ENCODE peak calls at places on chromosomes 13 and 19, in nine cellular contexts. One of them, this sample, is unnamed.

GRCh38 chr19:18898081-18898532 is 2.1 kb upstream of the CERS1 start:
- DNase-seq in stimulated activated CD4-positive, alpha-beta T cell treated with anti-CD3 and anti-CD28 coated beads, Interleukin-1b, Interleukin-23, amount 100 ng/mL, for 48 hours: no peak
- DNase-seq in NCI-H1436 treated with DMSO at 0.1 percent for 48 hours: no peak
- DNase-seq in central memory CD4-positive, alpha-beta T cell: no peak
- DNase-seq in activated CD8-positive, alpha-beta memory T cell treated with anti-CD3 and anti-CD28 coated beads for 1 hour: no peak
- DNase-seq in HEK293T: no peak
- DNase-seq in nucleus accumbens: no peak
- DNase-seq in endothelial cell of umbilical vein: no peak
- DNase-seq in GM12878: no peak
- DNase-seq in this sample: no peak

GRCh38 chr19:17170538-17171297 is 44.4 kb upstream of the USE1 start:
- DNase-seq in stimulated activated CD4-positive, alpha-beta T cell treated with anti-CD3 and anti-CD28 coated beads, Interleukin-1b, Interleukin-23, amount 100 ng/mL, for 48 hours: peak
- DNase-seq in NCI-H1436 treated with DMSO at 0.1 percent for 48 hours: no peak
- DNase-seq in central memory CD4-positive, alpha-beta T cell: peak
- DNase-seq in activated CD8-positive, alpha-beta memory T cell treated with anti-CD3 and anti-CD28 coated beads for 1 hour: no peak
- DNase-seq in HEK293T: no peak
- DNase-seq in nucleus accumbens: no peak
- DNase-seq in endothelial cell of umbilical vein: no peak
- DNase-seq in GM12878: no peak
- DNase-seq in this sample: peak

GRCh38 chr19:34808566-34808965 is 35.6 kb upstream of the ZNF599 start:
- DNase-seq in stimulated activated CD4-positive, alpha-beta T cell treated with anti-CD3 and anti-CD28 coated beads, Interleukin-1b, Interleukin-23, amount 100 ng/mL, for 48 hours: no peak
- DNase-seq in NCI-H1436 treated with DMSO at 0.1 percent for 48 hours: no peak
- DNase-seq in central memory CD4-positive, alpha-beta T cell: no peak
- DNase-seq in activated CD8-positive, alpha-beta memory T cell treated with anti-CD3 and anti-CD28 coated beads for 1 hour: no peak
- DNase-seq in HEK293T: no peak
- DNase-seq in nucleus accumbens: no peak
- DNase-seq in endothelial cell of umbilical vein: peak
- DNase-seq in GM12878: no peak
- DNase-seq in this sample: no peak

GRCh38 chr13:102589291-102589822 is 7.4 kb upstream of the TPP2 start:
- DNase-seq in stimulated activated CD4-positive, alpha-beta T cell treated with anti-CD3 and anti-CD28 coated beads, Interleukin-1b, Interleukin-23, amount 100 ng/mL, for 48 hours: no peak
- DNase-seq in NCI-H1436 treated with DMSO at 0.1 percent for 48 hours: no peak
- DNase-seq in central memory CD4-positive, alpha-beta T cell: no peak
- DNase-seq in activated CD8-positive, alpha-beta memory T cell treated with anti-CD3 and anti-CD28 coated beads for 1 hour: no peak
- DNase-seq in HEK293T: no peak
- DNase-seq in nucleus accumbens: no peak
- DNase-seq in endothelial cell of umbilical vein: no peak
- DNase-seq in GM12878: no peak
- DNase-seq in this sample: no peak

GRCh38 chr19:48819366-48819816 is 8.6 kb upstream of the BCAT2 start:
- DNase-seq in stimulated activated CD4-positive, alpha-beta T cell treated with anti-CD3 and anti-CD28 coated beads, Interleukin-1b, Interleukin-23, amount 100 ng/mL, for 48 hours: no peak
- DNase-seq in NCI-H1436 treated with DMSO at 0.1 percent for 48 hours: no peak
- DNase-seq in central memory CD4-positive, alpha-beta T cell: no peak
- DNase-seq in activated CD8-positive, alpha-beta memory T cell treated with anti-CD3 and anti-CD28 coated beads for 1 hour: no peak
- DNase-seq in HEK293T: no peak
- DNase-seq in nucleus accumbens: no peak
- DNase-seq in endothelial cell of umbilical vein: peak
- DNase-seq in GM12878: no peak
- DNase-seq in this sample: no peak

GRCh38 chr13:38970380-38971051 is 20.1 kb downstream of the STOML3 start:
- DNase-seq in stimulated activated CD4-positive, alpha-beta T cell treated with anti-CD3 and anti-CD28 coated beads, Interleukin-1b, Interleukin-23, amount 100 ng/mL, for 48 hours: no peak
- DNase-seq in NCI-H1436 treated with DMSO at 0.1 percent for 48 hours: no peak
- DNase-seq in central memory CD4-positive, alpha-beta T cell: no peak
- DNase-seq in activated CD8-positive, alpha-beta memory T cell treated with anti-CD3 and anti-CD28 coated beads for 1 hour: no peak
- DNase-seq in HEK293T: no peak
- DNase-seq in nucleus accumbens: no peak
- DNase-seq in endothelial cell of umbilical vein: no peak
- DNase-seq in GM12878: no peak
- DNase-seq in this sample: no peak

GRCh38 chr19:1924320-1924961 is 16.5 kb upstream of the CSNK1G2 start:
- DNase-seq in stimulated activated CD4-positive, alpha-beta T cell treated with anti-CD3 and anti-CD28 coated beads, Interleukin-1b, Interleukin-23, amount 100 ng/mL, for 48 hours: no peak
- DNase-seq in NCI-H1436 treated with DMSO at 0.1 percent for 48 hours: no peak
- DNase-seq in central memory CD4-positive, alpha-beta T cell: no peak
- DNase-seq in activated CD8-positive, alpha-beta memory T cell treated with anti-CD3 and anti-CD28 coated beads for 1 hour: no peak
- DNase-seq in HEK293T: no peak
- DNase-seq in nucleus accumbens: no peak
- DNase-seq in endothelial cell of umbilical vein: no peak
- DNase-seq in GM12878: no peak
- DNase-seq in this sample: no peak

GRCh38 chr13:37640499-37640898 is 41.9 kb upstream of the POSTN start:
- DNase-seq in stimulated activated CD4-positive, alpha-beta T cell treated with anti-CD3 and anti-CD28 coated beads, Interleukin-1b, Interleukin-23, amount 100 ng/mL, for 48 hours: no peak
- DNase-seq in NCI-H1436 treated with DMSO at 0.1 percent for 48 hours: no peak
- DNase-seq in central memory CD4-positive, alpha-beta T cell: no peak
- DNase-seq in activated CD8-positive, alpha-beta memory T cell treated with anti-CD3 and anti-CD28 coated beads for 1 hour: no peak
- DNase-seq in HEK293T: peak
- DNase-seq in nucleus accumbens: no peak
- DNase-seq in endothelial cell of umbilical vein: peak
- DNase-seq in GM12878: no peak
- DNase-seq in this sample: no peak

GRCh38 chr13:110560606-110561334 is 752 bp downstream of the RAB20 start:
- DNase-seq in stimulated activated CD4-positive, alpha-beta T cell treated with anti-CD3 and anti-CD28 coated beads, Interleukin-1b, Interleukin-23, amount 100 ng/mL, for 48 hours: no peak
- DNase-seq in NCI-H1436 treated with DMSO at 0.1 percent for 48 hours: no peak
- DNase-seq in central memory CD4-positive, alpha-beta T cell: peak
- DNase-seq in activated CD8-positive, alpha-beta memory T cell treated with anti-CD3 and anti-CD28 coated beads for 1 hour: no peak
- DNase-seq in HEK293T: peak
- DNase-seq in nucleus accumbens: no peak
- DNase-seq in endothelial cell of umbilical vein: peak
- DNase-seq in GM12878: no peak
- DNase-seq in this sample: no peak

GRCh38 chr19:54646331-54646841 is 16.1 kb downstream of the LILRB1 start:
- DNase-seq in stimulated activated CD4-positive, alpha-beta T cell treated with anti-CD3 and anti-CD28 coated beads, Interleukin-1b, Interleukin-23, amount 100 ng/mL, for 48 hours: no peak
- DNase-seq in NCI-H1436 treated with DMSO at 0.1 percent for 48 hours: no peak
- DNase-seq in central memory CD4-positive, alpha-beta T cell: no peak
- DNase-seq in activated CD8-positive, alpha-beta memory T cell treated with anti-CD3 and anti-CD28 coated beads for 1 hour: no peak
- DNase-seq in HEK293T: no peak
- DNase-seq in nucleus accumbens: no peak
- DNase-seq in endothelial cell of umbilical vein: no peak
- DNase-seq in GM12878: no peak
- DNase-seq in this sample: no peak

GRCh38 chr13:19048381-19048780 is 133.2 kb downstream of the TUBA3C start:
- DNase-seq in stimulated activated CD4-positive, alpha-beta T cell treated with anti-CD3 and anti-CD28 coated beads, Interleukin-1b, Interleukin-23, amount 100 ng/mL, for 48 hours: no peak
- DNase-seq in NCI-H1436 treated with DMSO at 0.1 percent for 48 hours: no peak
- DNase-seq in central memory CD4-positive, alpha-beta T cell: no peak
- DNase-seq in activated CD8-positive, alpha-beta memory T cell treated with anti-CD3 and anti-CD28 coated beads for 1 hour: no peak
- DNase-seq in HEK293T: no peak
- DNase-seq in nucleus accumbens: no peak
- DNase-seq in endothelial cell of umbilical vein: no peak
- DNase-seq in GM12878: no peak
- DNase-seq in this sample: no peak

GRCh38 chr13:33323766-33324525 is 38.4 kb upstream of the STARD13 start:
- DNase-seq in stimulated activated CD4-positive, alpha-beta T cell treated with anti-CD3 and anti-CD28 coated beads, Interleukin-1b, Interleukin-23, amount 100 ng/mL, for 48 hours: no peak
- DNase-seq in NCI-H1436 treated with DMSO at 0.1 percent for 48 hours: no peak
- DNase-seq in central memory CD4-positive, alpha-beta T cell: no peak
- DNase-seq in activated CD8-positive, alpha-beta memory T cell treated with anti-CD3 and anti-CD28 coated beads for 1 hour: no peak
- DNase-seq in HEK293T: no peak
- DNase-seq in nucleus accumbens: no peak
- DNase-seq in endothelial cell of umbilical vein: no peak
- DNase-seq in GM12878: no peak
- DNase-seq in this sample: no peak

GRCh38 chr19:1112254-1113208 is 8.7 kb downstream of the GPX4 start:
- DNase-seq in stimulated activated CD4-positive, alpha-beta T cell treated with anti-CD3 and anti-CD28 coated beads, Interleukin-1b, Interleukin-23, amount 100 ng/mL, for 48 hours: no peak
- DNase-seq in NCI-H1436 treated with DMSO at 0.1 percent for 48 hours: no peak
- DNase-seq in central memory CD4-positive, alpha-beta T cell: no peak
- DNase-seq in activated CD8-positive, alpha-beta memory T cell treated with anti-CD3 and anti-CD28 coated beads for 1 hour: no peak
- DNase-seq in HEK293T: no peak
- DNase-seq in nucleus accumbens: no peak
- DNase-seq in endothelial cell of umbilical vein: no peak
- DNase-seq in GM12878: no peak
- DNase-seq in this sample: no peak

GRCh38 chr13:40340368-40341085 is 325.9 kb downstream of the FOXO1 start:
- DNase-seq in stimulated activated CD4-positive, alpha-beta T cell treated with anti-CD3 and anti-CD28 coated beads, Interleukin-1b, Interleukin-23, amount 100 ng/mL, for 48 hours: no peak
- DNase-seq in NCI-H1436 treated with DMSO at 0.1 percent for 48 hours: no peak
- DNase-seq in central memory CD4-positive, alpha-beta T cell: no peak
- DNase-seq in activated CD8-positive, alpha-beta memory T cell treated with anti-CD3 and anti-CD28 coated beads for 1 hour: no peak
- DNase-seq in HEK293T: no peak
- DNase-seq in nucleus accumbens: no peak
- DNase-seq in endothelial cell of umbilical vein: peak
- DNase-seq in GM12878: no peak
- DNase-seq in this sample: no peak

GRCh38 chr13:45823583-45823982 is 28.0 kb downstream of the SIAH3 start:
- DNase-seq in stimulated activated CD4-positive, alpha-beta T cell treated with anti-CD3 and anti-CD28 coated beads, Interleukin-1b, Interleukin-23, amount 100 ng/mL, for 48 hours: no peak
- DNase-seq in NCI-H1436 treated with DMSO at 0.1 percent for 48 hours: no peak
- DNase-seq in central memory CD4-positive, alpha-beta T cell: no peak
- DNase-seq in activated CD8-positive, alpha-beta memory T cell treated with anti-CD3 and anti-CD28 coated beads for 1 hour: no peak
- DNase-seq in HEK293T: no peak
- DNase-seq in nucleus accumbens: no peak
- DNase-seq in endothelial cell of umbilical vein: no peak
- DNase-seq in GM12878: no peak
- DNase-seq in this sample: no peak

GRCh38 chr13:20525144-20525600 is 485 bp downstream of the CRYL1 start:
- DNase-seq in stimulated activated CD4-positive, alpha-beta T cell treated with anti-CD3 and anti-CD28 coated beads, Interleukin-1b, Interleukin-23, amount 100 ng/mL, for 48 hours: peak
- DNase-seq in NCI-H1436 treated with DMSO at 0.1 percent for 48 hours: no peak
- DNase-seq in central memory CD4-positive, alpha-beta T cell: peak
- DNase-seq in activated CD8-positive, alpha-beta memory T cell treated with anti-CD3 and anti-CD28 coated beads for 1 hour: no peak
- DNase-seq in HEK293T: peak
- DNase-seq in nucleus accumbens: no peak
- DNase-seq in endothelial cell of umbilical vein: peak
- DNase-seq in GM12878: no peak
- DNase-seq in this sample: peak

GRCh38 chr13:53058077-53058660 is 29.6 kb downstream of the OLFM4 start:
- DNase-seq in stimulated activated CD4-positive, alpha-beta T cell treated with anti-CD3 and anti-CD28 coated beads, Interleukin-1b, Interleukin-23, amount 100 ng/mL, for 48 hours: no peak
- DNase-seq in NCI-H1436 treated with DMSO at 0.1 percent for 48 hours: no peak
- DNase-seq in central memory CD4-positive, alpha-beta T cell: no peak
- DNase-seq in activated CD8-positive, alpha-beta memory T cell treated with anti-CD3 and anti-CD28 coated beads for 1 hour: no peak
- DNase-seq in HEK293T: no peak
- DNase-seq in nucleus accumbens: no peak
- DNase-seq in endothelial cell of umbilical vein: no peak
- DNase-seq in GM12878: no peak
- DNase-seq in this sample: no peak

GRCh38 chr19:43634877-43635560 is 4.6 kb downstream of the CADM4 start:
- DNase-seq in stimulated activated CD4-positive, alpha-beta T cell treated with anti-CD3 and anti-CD28 coated beads, Interleukin-1b, Interleukin-23, amount 100 ng/mL, for 48 hours: no peak
- DNase-seq in NCI-H1436 treated with DMSO at 0.1 percent for 48 hours: no peak
- DNase-seq in central memory CD4-positive, alpha-beta T cell: no peak
- DNase-seq in activated CD8-positive, alpha-beta memory T cell treated with anti-CD3 and anti-CD28 coated beads for 1 hour: no peak
- DNase-seq in HEK293T: no peak
- DNase-seq in nucleus accumbens: peak
- DNase-seq in endothelial cell of umbilical vein: no peak
- DNase-seq in GM12878: no peak
- DNase-seq in this sample: no peak

GRCh38 chr13:99320693-99321481 is 13.7 kb upstream of the GPR183 start:
- DNase-seq in stimulated activated CD4-positive, alpha-beta T cell treated with anti-CD3 and anti-CD28 coated beads, Interleukin-1b, Interleukin-23, amount 100 ng/mL, for 48 hours: no peak
- DNase-seq in NCI-H1436 treated with DMSO at 0.1 percent for 48 hours: no peak
- DNase-seq in central memory CD4-positive, alpha-beta T cell: peak
- DNase-seq in activated CD8-positive, alpha-beta memory T cell treated with anti-CD3 and anti-CD28 coated beads for 1 hour: no peak
- DNase-seq in HEK293T: no peak
- DNase-seq in nucleus accumbens: no peak
- DNase-seq in endothelial cell of umbilical vein: peak
- DNase-seq in GM12878: no peak
- DNase-seq in this sample: no peak

GRCh38 chr13:111203742-111204386 is 88.8 kb downstream of the ARHGEF7 start:
- DNase-seq in stimulated activated CD4-positive, alpha-beta T cell treated with anti-CD3 and anti-CD28 coated beads, Interleukin-1b, Interleukin-23, amount 100 ng/mL, for 48 hours: no peak
- DNase-seq in NCI-H1436 treated with DMSO at 0.1 percent for 48 hours: no peak
- DNase-seq in central memory CD4-positive, alpha-beta T cell: no peak
- DNase-seq in activated CD8-positive, alpha-beta memory T cell treated with anti-CD3 and anti-CD28 coated beads for 1 hour: no peak
- DNase-seq in HEK293T: no peak
- DNase-seq in nucleus accumbens: no peak
- DNase-seq in endothelial cell of umbilical vein: peak
- DNase-seq in GM12878: no peak
- DNase-seq in this sample: no peak

GRCh38 chr13:29693297-29693945 is 97.9 kb upstream of the SLC7A1 start:
- DNase-seq in stimulated activated CD4-positive, alpha-beta T cell treated with anti-CD3 and anti-CD28 coated beads, Interleukin-1b, Interleukin-23, amount 100 ng/mL, for 48 hours: no peak
- DNase-seq in NCI-H1436 treated with DMSO at 0.1 percent for 48 hours: no peak
- DNase-seq in central memory CD4-positive, alpha-beta T cell: no peak
- DNase-seq in activated CD8-positive, alpha-beta memory T cell treated with anti-CD3 and anti-CD28 coated beads for 1 hour: no peak
- DNase-seq in HEK293T: no peak
- DNase-seq in nucleus accumbens: no peak
- DNase-seq in endothelial cell of umbilical vein: no peak
- DNase-seq in GM12878: no peak
- DNase-seq in this sample: no peak

GRCh38 chr13:86914757-86915156 is 756.4 kb upstream of the SLITRK5 start:
- DNase-seq in stimulated activated CD4-positive, alpha-beta T cell treated with anti-CD3 and anti-CD28 coated beads, Interleukin-1b, Interleukin-23, amount 100 ng/mL, for 48 hours: no peak
- DNase-seq in NCI-H1436 treated with DMSO at 0.1 percent for 48 hours: no peak
- DNase-seq in central memory CD4-positive, alpha-beta T cell: no peak
- DNase-seq in activated CD8-positive, alpha-beta memory T cell treated with anti-CD3 and anti-CD28 coated beads for 1 hour: no peak
- DNase-seq in HEK293T: no peak
- DNase-seq in nucleus accumbens: no peak
- DNase-seq in endothelial cell of umbilical vein: no peak
- DNase-seq in GM12878: no peak
- DNase-seq in this sample: no peak

GRCh38 chr13:21326155-21327030 is 132.7 kb downstream of the ZDHHC20 start:
- DNase-seq in stimulated activated CD4-positive, alpha-beta T cell treated with anti-CD3 and anti-CD28 coated beads, Interleukin-1b, Interleukin-23, amount 100 ng/mL, for 48 hours: no peak
- DNase-seq in NCI-H1436 treated with DMSO at 0.1 percent for 48 hours: no peak
- DNase-seq in central memory CD4-positive, alpha-beta T cell: no peak
- DNase-seq in activated CD8-positive, alpha-beta memory T cell treated with anti-CD3 and anti-CD28 coated beads for 1 hour: no peak
- DNase-seq in HEK293T: no peak
- DNase-seq in nucleus accumbens: peak
- DNase-seq in endothelial cell of umbilical vein: peak
- DNase-seq in GM12878: no peak
- DNase-seq in this sample: peak

GRCh38 chr19:14112809-14113385 is 4.7 kb downstream of the PRKACA start:
- DNase-seq in stimulated activated CD4-positive, alpha-beta T cell treated with anti-CD3 and anti-CD28 coated beads, Interleukin-1b, Interleukin-23, amount 100 ng/mL, for 48 hours: no peak
- DNase-seq in NCI-H1436 treated with DMSO at 0.1 percent for 48 hours: no peak
- DNase-seq in central memory CD4-positive, alpha-beta T cell: no peak
- DNase-seq in activated CD8-positive, alpha-beta memory T cell treated with anti-CD3 and anti-CD28 coated beads for 1 hour: no peak
- DNase-seq in HEK293T: no peak
- DNase-seq in nucleus accumbens: no peak
- DNase-seq in endothelial cell of umbilical vein: no peak
- DNase-seq in GM12878: no peak
- DNase-seq in this sample: no peak

GRCh38 chr19:42091300-42092266 is 15.6 kb downstream of the ZNF574 start:
- DNase-seq in stimulated activated CD4-positive, alpha-beta T cell treated with anti-CD3 and anti-CD28 coated beads, Interleukin-1b, Interleukin-23, amount 100 ng/mL, for 48 hours: no peak
- DNase-seq in NCI-H1436 treated with DMSO at 0.1 percent for 48 hours: no peak
- DNase-seq in central memory CD4-positive, alpha-beta T cell: no peak
- DNase-seq in activated CD8-positive, alpha-beta memory T cell treated with anti-CD3 and anti-CD28 coated beads for 1 hour: no peak
- DNase-seq in HEK293T: no peak
- DNase-seq in nucleus accumbens: no peak
- DNase-seq in endothelial cell of umbilical vein: peak
- DNase-seq in GM12878: no peak
- DNase-seq in this sample: no peak

GRCh38 chr13:49716615-49717014 is 25.3 kb upstream of the EBPL start:
- DNase-seq in stimulated activated CD4-positive, alpha-beta T cell treated with anti-CD3 and anti-CD28 coated beads, Interleukin-1b, Interleukin-23, amount 100 ng/mL, for 48 hours: no peak
- DNase-seq in NCI-H1436 treated with DMSO at 0.1 percent for 48 hours: no peak
- DNase-seq in central memory CD4-positive, alpha-beta T cell: no peak
- DNase-seq in activated CD8-positive, alpha-beta memory T cell treated with anti-CD3 and anti-CD28 coated beads for 1 hour: no peak
- DNase-seq in HEK293T: no peak
- DNase-seq in nucleus accumbens: no peak
- DNase-seq in endothelial cell of umbilical vein: no peak
- DNase-seq in GM12878: no peak
- DNase-seq in this sample: no peak

GRCh38 chr19:7494416-7495098 is 5.7 kb upstream of the PEX11G start:
- DNase-seq in stimulated activated CD4-positive, alpha-beta T cell treated with anti-CD3 and anti-CD28 coated beads, Interleukin-1b, Interleukin-23, amount 100 ng/mL, for 48 hours: no peak
- DNase-seq in NCI-H1436 treated with DMSO at 0.1 percent for 48 hours: no peak
- DNase-seq in central memory CD4-positive, alpha-beta T cell: no peak
- DNase-seq in activated CD8-positive, alpha-beta memory T cell treated with anti-CD3 and anti-CD28 coated beads for 1 hour: no peak
- DNase-seq in HEK293T: no peak
- DNase-seq in nucleus accumbens: peak
- DNase-seq in endothelial cell of umbilical vein: no peak
- DNase-seq in GM12878: no peak
- DNase-seq in this sample: peak

GRCh38 chr19:19113040-19113541 is 25.2 kb downstream of the TMEM161A start:
- DNase-seq in stimulated activated CD4-positive, alpha-beta T cell treated with anti-CD3 and anti-CD28 coated beads, Interleukin-1b, Interleukin-23, amount 100 ng/mL, for 48 hours: no peak
- DNase-seq in NCI-H1436 treated with DMSO at 0.1 percent for 48 hours: no peak
- DNase-seq in central memory CD4-positive, alpha-beta T cell: no peak
- DNase-seq in activated CD8-positive, alpha-beta memory T cell treated with anti-CD3 and anti-CD28 coated beads for 1 hour: no peak
- DNase-seq in HEK293T: no peak
- DNase-seq in nucleus accumbens: no peak
- DNase-seq in endothelial cell of umbilical vein: no peak
- DNase-seq in GM12878: no peak
- DNase-seq in this sample: peak

GRCh38 chr19:17624314-17624991 is 63.7 kb downstream of the UNC13A start:
- DNase-seq in stimulated activated CD4-positive, alpha-beta T cell treated with anti-CD3 and anti-CD28 coated beads, Interleukin-1b, Interleukin-23, amount 100 ng/mL, for 48 hours: no peak
- DNase-seq in NCI-H1436 treated with DMSO at 0.1 percent for 48 hours: no peak
- DNase-seq in central memory CD4-positive, alpha-beta T cell: no peak
- DNase-seq in activated CD8-positive, alpha-beta memory T cell treated with anti-CD3 and anti-CD28 coated beads for 1 hour: no peak
- DNase-seq in HEK293T: no peak
- DNase-seq in nucleus accumbens: no peak
- DNase-seq in endothelial cell of umbilical vein: no peak
- DNase-seq in GM12878: no peak
- DNase-seq in this sample: no peak

GRCh38 chr13:33249066-33249465 is 36.5 kb downstream of the STARD13 start:
- DNase-seq in stimulated activated CD4-positive, alpha-beta T cell treated with anti-CD3 and anti-CD28 coated beads, Interleukin-1b, Interleukin-23, amount 100 ng/mL, for 48 hours: no peak
- DNase-seq in NCI-H1436 treated with DMSO at 0.1 percent for 48 hours: no peak
- DNase-seq in central memory CD4-positive, alpha-beta T cell: no peak
- DNase-seq in activated CD8-positive, alpha-beta memory T cell treated with anti-CD3 and anti-CD28 coated beads for 1 hour: no peak
- DNase-seq in HEK293T: no peak
- DNase-seq in nucleus accumbens: no peak
- DNase-seq in endothelial cell of umbilical vein: peak
- DNase-seq in GM12878: no peak
- DNase-seq in this sample: no peak

GRCh38 chr13:52832268-52832667 is 16.2 kb downstream of the PCDH8 start:
- DNase-seq in stimulated activated CD4-positive, alpha-beta T cell treated with anti-CD3 and anti-CD28 coated beads, Interleukin-1b, Interleukin-23, amount 100 ng/mL, for 48 hours: no peak
- DNase-seq in NCI-H1436 treated with DMSO at 0.1 percent for 48 hours: no peak
- DNase-seq in central memory CD4-positive, alpha-beta T cell: no peak
- DNase-seq in activated CD8-positive, alpha-beta memory T cell treated with anti-CD3 and anti-CD28 coated beads for 1 hour: no peak
- DNase-seq in HEK293T: no peak
- DNase-seq in nucleus accumbens: no peak
- DNase-seq in endothelial cell of umbilical vein: no peak
- DNase-seq in GM12878: no peak
- DNase-seq in this sample: no peak